ENCODE peak calls at places on chromosome 20, in six cellular contexts. C is choroid plexus epithelial cell, F is activated B cell treated with CpG ODN at 0.5 μM for 24 hours, S is adrenal gland, H is right lobe of liver, T is uterus. P is an unnamed sample.

GRCh38 chr20:40738976-40739375 is 49.9 kb upstream of the MAFB start:
- DNase-seq in F (no peak), S (no peak), T (no peak), H (no peak), C (no peak), P (no peak)

GRCh38 chr20:47795214-47795667 is 10.0 kb upstream of the SULF2 start:
- DNase-seq in T (peak; percentile 37), F (no peak), C (no peak), S (peak; percentile 83), H (peak; percentile 68), P (no peak)

GRCh38 chr20:50138120-50138478 is 15.4 kb downstream of the PEDS1 start:
- DNase-seq in S (peak; percentile 83), F (no peak), H (peak; percentile 75), C (no peak), T (no peak), P (no peak)

GRCh38 chr20:62876826-62877728 is 15.5 kb upstream of the TCFL5 start:
- DNase-seq in H (no peak), S (peak; percentile 75), F (no peak), C (peak; percentile 71), T (peak; percentile 78), P (no peak)

GRCh38 chr20:57467742-57468141 is 57.2 kb downstream of the CTCFL start:
- DNase-seq in T (no peak), F (no peak), C (no peak), S (no peak), H (no peak), P (no peak)

GRCh38 chr20:21901470-21902275 is 196.2 kb downstream of the PAX1 start:
- DNase-seq in S (peak; percentile 35), H (peak; percentile 69), F (no peak), C (no peak), T (peak; percentile 86), P (no peak)

GRCh38 chr20:17427646-17428045 is 103.5 kb downstream of the BFSP1 start:
- DNase-seq in H (no peak), T (no peak), F (no peak), C (no peak), S (no peak), P (no peak)

GRCh38 chr20:30506100-30506499 is 751.4 kb upstream of the DEFB115 start:
- DNase-seq in S (no peak), T (no peak), C (no peak), F (no peak), H (no peak), P (no peak)

GRCh38 chr20:48679603-48680002 is 148.2 kb downstream of the PREX1 start:
- DNase-seq in S (peak; percentile 60), F (no peak), H (no peak), T (no peak), C (no peak), P (no peak)

GRCh38 chr20:26347396-26347795 is 650.7 kb upstream of the ZNF337 start:
- DNase-seq in S (no peak), C (no peak), T (no peak), H (no peak), F (no peak), P (no peak)

GRCh38 chr20:30811896-30812671 is 445.4 kb upstream of the DEFB115 start:
- DNase-seq in C (peak; percentile 63), S (peak; percentile 25), F (no peak), H (peak; percentile 50), T (no peak), P (no peak)

GRCh38 chr20:14521436-14521835 is 184.0 kb upstream of the FLRT3 start:
- DNase-seq in T (no peak), F (no peak), H (no peak), C (peak; percentile 12), S (no peak), P (no peak)

GRCh38 chr20:11195899-11196558 is 522.2 kb upstream of the JAG1 start:
- DNase-seq in C (peak; percentile 67), T (peak; percentile 35), H (no peak), S (peak; percentile 19), F (no peak), P (no peak)

GRCh38 chr20:57659131-57659788 is 39.0 kb upstream of the ZBP1 start:
- DNase-seq in S (peak; percentile 9), F (no peak), C (no peak), H (peak; percentile 33), T (peak; percentile 13), P (peak; percentile 27)

GRCh38 chr20:33301192-33301930 is 18.3 kb downstream of the BPIFB1 start:
- DNase-seq in C (peak; percentile 41), H (no peak), S (no peak), F (no peak), T (no peak), P (no peak)

GRCh38 chr20:49775229-49775693 is 37.4 kb upstream of the SLC9A8 start:
- DNase-seq in S (peak; percentile 97), H (no peak), T (peak; percentile 85), F (no peak), C (peak; percentile 86), P (no peak)

GRCh38 chr20:35700625-35701148 is 1.5 kb downstream of the ROMO1 start:
- DNase-seq in F (no peak), T (no peak), H (no peak), S (no peak), C (no peak), P (no peak)

GRCh38 chr20:33407251-33407650 is 5.9 kb upstream of the CDK5RAP1 start:
- DNase-seq in F (no peak), C (peak; percentile 75), H (no peak), S (no peak), T (no peak), P (no peak)

GRCh38 chr20:16703570-16703969 is 26.3 kb upstream of the SNRPB2 start:
- DNase-seq in C (no peak), T (no peak), F (no peak), S (no peak), H (no peak), P (no peak)

GRCh38 chr20:50371878-50372769 is 138.1 kb upstream of the PTPN1 start:
- DNase-seq in C (no peak), T (no peak), F (no peak), S (no peak), H (no peak), P (no peak)

GRCh38 chr20:33839591-33839990 is 28.4 kb downstream of the CHMP4B start:
- DNase-seq in S (peak; percentile 59), H (peak; percentile 85), T (no peak), C (no peak), F (no peak), P (no peak)

GRCh38 chr20:10034717-10035571 is at the start of gene ANKEF1:
- DNase-seq in C (peak; percentile 58), H (peak; percentile 92), T (peak; percentile 43), S (peak; percentile 72), F (peak; percentile 73), P (peak; percentile 77)

GRCh38 chr20:15599961-15600360 is 973.3 kb downstream of the KIF16B start:
- DNase-seq in H (no peak), F (no peak), T (no peak), S (no peak), C (no peak), P (no peak)

GRCh38 chr20:34042286-34042685 is 48.6 kb downstream of the RALY start:
- DNase-seq in S (no peak), H (no peak), C (no peak), T (no peak), F (no peak), P (no peak)

GRCh38 chr20:54091120-54091480 is 20.7 kb upstream of the BCAS1 start:
- DNase-seq in S (no peak), F (no peak), H (no peak), C (no peak), T (no peak), P (no peak)

GRCh38 chr20:46626799-46627198 is 24.5 kb downstream of the SLC13A3 start:
- DNase-seq in F (no peak), C (no peak), H (no peak), T (no peak), S (no peak), P (no peak)

GRCh38 chr20:4880051-4880450 is 121.3 kb downstream of the SLC23A2 start:
- DNase-seq in C (no peak), H (peak; percentile 28), S (no peak), F (no peak), T (no peak), P (no peak)

GRCh38 chr20:63501818-63502670 is 3.2 kb upstream of the EEF1A2 start:
- DNase-seq in S (peak; percentile 19), T (no peak), F (no peak), H (no peak), C (peak; percentile 19), P (no peak)

GRCh38 chr20:20611165-20611564 is 101.3 kb downstream of the RALGAPA2 start:
- DNase-seq in C (no peak), F (no peak), S (no peak), H (no peak), T (no peak), P (no peak)

GRCh38 chr20:49595346-49595745 is 27.4 kb upstream of the PTGIS start:
- DNase-seq in F (no peak), S (no peak), T (no peak), C (no peak), H (no peak), P (no peak)

GRCh38 chr20:55947701-55948100 is 57.6 kb downstream of the CBLN4 start:
- DNase-seq in S (no peak), H (no peak), F (no peak), C (no peak), T (no peak), P (no peak)

GRCh38 chr20:61387204-61387958 is 135.3 kb downstream of the CDH4 start:
- DNase-seq in S (no peak), H (no peak), C (peak; percentile 63), F (no peak), T (no peak), P (peak; percentile 49)
- TF ChIP-seq CTCF in S (no peak), H (no peak), C (no peak), F (no peak), T (no peak), P (no peak)

GRCh38 chr20:52999040-52999439 is 26.9 kb downstream of the TSHZ2 start:
- DNase-seq in H (no peak), T (no peak), C (no peak), S (no peak), F (no peak), P (no peak)
- TF ChIP-seq CTCF in H (no peak), T (no peak), C (no peak), S (no peak), F (no peak), P (no peak)

GRCh38 chr20:59013031-59013951 is 5.9 kb upstream of the TUBB1 start:
- DNase-seq in H (no peak), C (no peak), S (no peak), F (no peak), T (no peak), P (no peak)

GRCh38 chr20:59010321-59010994 is 3.4 kb upstream of the CTSZ start:
- DNase-seq in H (no peak), C (no peak), T (peak; percentile 39), S (no peak), F (no peak), P (peak; percentile 29)

GRCh38 chr20:59013959-59014608 is 5.1 kb upstream of the TUBB1 start:
- DNase-seq in C (peak; percentile 42), H (no peak), T (no peak), S (no peak), F (no peak), P (no peak)

GRCh38 chr20:59008715-59009336 is 1.8 kb upstream of the CTSZ start:
- DNase-seq in C (no peak), F (no peak), H (peak; percentile 38), S (peak; percentile 12), T (no peak), P (no peak)

GRCh38 chr20:59010995-59011873 is 4.2 kb upstream of the CTSZ start:
- DNase-seq in F (no peak), T (no peak), S (no peak), C (peak; percentile 89), H (peak; percentile 36), P (peak; percentile 38)
- TF ChIP-seq CTCF in F (no peak), T (no peak), S (no peak), C (no peak), H (no peak), P (no peak)

GRCh38 chr20:44592366-44592765 is 10.0 kb downstream of the PKIG start:
- DNase-seq in F (no peak), S (no peak), C (no peak), T (no peak), H (no peak), P (no peak)
- TF ChIP-seq CTCF in F (no peak), S (no peak), C (no peak), T (no peak), H (no peak), P (no peak)